ENCODE peak calls at places on chromosomes 7 and 10, in five cellular contexts. U, S, L, O and I are unnamed samples.

GRCh38 chr10:14578060-14578952 is 196.4 kb downstream of the FAM107B start:
- DNase-seq in O (no peak), L (no peak), S (no peak), U (no peak), I (no peak)

GRCh38 chr10:46520381-46520780 is 36.1 kb downstream of the GPRIN2 start:
- DNase-seq in U (no peak), O (no peak), L (no peak), S (no peak), I (peak)

GRCh38 chr10:91159254-91159783 is 61.1 kb upstream of the PCGF5 start:
- DNase-seq in S (no peak), L (no peak), O (no peak), U (no peak), I (no peak)

GRCh38 chr7:121372376-121373024 is 23.6 kb downstream of the FAM3C start:
- DNase-seq in U (no peak), S (peak), L (peak), O (no peak), I (no peak)

GRCh38 chr10:22652988-22653431 is 61.4 kb downstream of the PIP4K2A start:
- DNase-seq in U (no peak), O (no peak), S (no peak), L (no peak), I (no peak)

GRCh38 chr10:70477661-70478162 is 855 bp upstream of the PALD1 start:
- DNase-seq in U (no peak), O (peak), S (peak), L (no peak), I (no peak)

GRCh38 chr7:98810166-98810802 is 59.5 kb downstream of the TMEM130 start:
- DNase-seq in U (no peak), L (no peak), S (no peak), O (no peak), I (no peak)

GRCh38 chr7:24378871-24379608 is 95.0 kb downstream of the NPY start:
- DNase-seq in L (no peak), O (peak), S (no peak), U (no peak), I (no peak)

GRCh38 chr7:139799586-139799985 is 21.8 kb upstream of the HIPK2 start:
- DNase-seq in S (no peak), U (no peak), L (no peak), O (no peak), I (no peak)

GRCh38 chr7:113582471-113582870 is 336.3 kb downstream of the PPP1R3A start:
- DNase-seq in L (no peak), U (no peak), O (peak), S (no peak), I (no peak)

GRCh38 chr7:80018941-80019808 is 115.5 kb upstream of the GNAI1 start:
- DNase-seq in S (peak), U (no peak), O (peak), L (peak), I (peak)

GRCh38 chr10:97255512-97256293 is 36.7 kb downstream of the ARHGAP19 start:
- DNase-seq in S (no peak), O (no peak), L (no peak), U (no peak), I (no peak)

GRCh38 chr7:1460757-1461639 is 1.7 kb upstream of the MICALL2 start:
- DNase-seq in O (no peak), L (peak), S (no peak), U (no peak), I (no peak)

GRCh38 chr10:46307281-46308112 is 20.7 kb downstream of the ANTXRL start:
- DNase-seq in S (no peak), L (no peak), O (no peak), U (no peak), I (no peak)

GRCh38 chr10:82742478-82742877 is 867.5 kb downstream of the NRG3 start:
- DNase-seq in S (no peak), O (peak), U (no peak), L (no peak), I (no peak)

GRCh38 chr7:47614450-47614849 is 32.5 kb upstream of the TNS3 start:
- DNase-seq in S (peak), L (no peak), U (no peak), O (no peak), I (no peak)

GRCh38 chr7:134420509-134421125 is 38.3 kb downstream of the AKR1B1 start:
- DNase-seq in O (peak), L (peak), S (peak), U (no peak), I (no peak)

GRCh38 chr7:98049034-98049433 is 57.6 kb upstream of the LMTK2 start:
- DNase-seq in L (no peak), O (peak), U (no peak), S (no peak), I (no peak)

GRCh38 chr10:89837173-89838001 is 136.0 kb downstream of the KIF20B start:
- DNase-seq in L (peak), S (peak), U (no peak), O (no peak), I (no peak)

GRCh38 chr10:88932539-88933256 is 19.9 kb downstream of the ACTA2 start:
- DNase-seq in U (no peak), O (peak), L (peak), S (peak), I (peak)

GRCh38 chr7:11557627-11558026 is 274.4 kb downstream of the THSD7A start:
- DNase-seq in U (no peak), L (peak), S (peak), O (peak), I (no peak)

GRCh38 chr7:127620406-127621233 is 2.7 kb upstream of the PAX4 start:
- DNase-seq in U (no peak), O (no peak), S (no peak), L (no peak), I (no peak)

GRCh38 chr10:30977385-30977784 is 54.3 kb downstream of the ZNF438 start:
- DNase-seq in S (no peak), L (no peak), U (no peak), O (no peak), I (no peak)

GRCh38 chr7:106611911-106612310 is 49.0 kb downstream of the CCDC71L start:
- DNase-seq in O (no peak), L (no peak), U (no peak), S (no peak), I (no peak)

GRCh38 chr7:135853499-135853898 is 104.9 kb upstream of the FAM180A start:
- DNase-seq in S (no peak), L (no peak), U (no peak), O (peak), I (no peak)

GRCh38 chr7:35762781-35763180 is 38.1 kb upstream of the SEPTIN7 start:
- DNase-seq in O (no peak), S (no peak), U (no peak), L (no peak), I (no peak)

GRCh38 chr10:100829103-100829870 is 83.5 kb upstream of the SLF2 start:
- DNase-seq in S (peak), L (peak), U (no peak), O (no peak), I (no peak)

GRCh38 chr10:100828744-100829102 is 83.3 kb downstream of the PAX2 start:
- DNase-seq in S (peak), L (peak), O (no peak), U (no peak), I (no peak)

GRCh38 chr10:100826661-100826982 is 81.2 kb downstream of the PAX2 start:
- DNase-seq in U (no peak), S (no peak), L (no peak), O (no peak), I (no peak)

GRCh38 chr10:100826983-100827818 is 81.8 kb downstream of the PAX2 start:
- DNase-seq in U (no peak), L (peak), S (no peak), O (peak), I (no peak)

GRCh38 chr10:100827819-100828743 is 82.7 kb downstream of the PAX2 start:
- DNase-seq in L (peak), U (no peak), S (peak), O (no peak), I (no peak)
- TF ChIP-seq CTCF in L (peak), U (no peak), S (peak), O (no peak), I (no peak)

DNA sequence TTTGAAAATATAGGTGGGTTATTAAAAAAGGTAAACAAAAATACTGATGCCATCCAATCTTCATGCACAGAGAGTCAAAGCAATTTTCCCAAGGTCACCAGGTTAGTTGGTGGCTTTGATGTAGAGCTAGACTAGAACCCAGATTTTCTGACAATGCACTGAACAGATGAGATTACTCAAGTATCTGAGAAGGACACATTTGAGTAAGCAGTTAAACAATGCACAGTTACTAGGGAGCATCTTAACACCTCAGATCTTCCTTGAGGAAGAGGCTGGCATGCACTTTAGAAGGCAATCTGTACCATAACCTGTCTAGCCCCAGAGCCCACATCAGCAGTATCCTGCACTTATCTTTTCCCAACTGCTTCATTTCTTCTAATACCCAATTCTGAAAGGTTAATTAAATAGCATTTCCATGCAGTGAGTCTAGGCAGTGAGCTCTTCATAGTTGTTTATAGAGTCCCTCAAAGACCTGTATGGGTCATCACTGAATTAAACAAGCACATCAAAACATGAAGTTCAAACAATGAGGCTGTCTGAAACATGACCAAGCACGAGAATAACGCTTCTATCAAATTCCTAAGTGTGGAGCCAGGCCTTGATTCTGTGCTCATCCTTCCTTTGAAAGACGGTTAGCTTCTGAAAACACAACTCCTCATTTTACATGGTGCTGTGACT is 38.2 kb upstream of the ANK3 start:
- DNase-seq in U (no peak), L (no peak), O (no peak), S (no peak), I (no peak)
- TF ChIP-seq CTCF in U (no peak), L (no peak), O (no peak), S (no peak), I (no peak)

GRCh38 chr10:53840668-53841067 is 960.4 kb downstream of the PCDH15 start:
- DNase-seq in S (no peak), L (no peak), O (no peak), U (no peak), I (no peak)

GRCh38 chr10:53841746-53842145 is 959.3 kb downstream of the PCDH15 start:
- DNase-seq in L (no peak), S (no peak), U (no peak), O (no peak), I (no peak)

GRCh38 chr10:53843691-53844362 is 957.2 kb downstream of the PCDH15 start:
- DNase-seq in S (peak), O (no peak), L (no peak), U (no peak), I (no peak)

GRCh38 chr10:53836638-53837037 is 964.4 kb downstream of the PCDH15 start:
- DNase-seq in L (no peak), O (peak), S (no peak), U (no peak), I (no peak)

DNA sequence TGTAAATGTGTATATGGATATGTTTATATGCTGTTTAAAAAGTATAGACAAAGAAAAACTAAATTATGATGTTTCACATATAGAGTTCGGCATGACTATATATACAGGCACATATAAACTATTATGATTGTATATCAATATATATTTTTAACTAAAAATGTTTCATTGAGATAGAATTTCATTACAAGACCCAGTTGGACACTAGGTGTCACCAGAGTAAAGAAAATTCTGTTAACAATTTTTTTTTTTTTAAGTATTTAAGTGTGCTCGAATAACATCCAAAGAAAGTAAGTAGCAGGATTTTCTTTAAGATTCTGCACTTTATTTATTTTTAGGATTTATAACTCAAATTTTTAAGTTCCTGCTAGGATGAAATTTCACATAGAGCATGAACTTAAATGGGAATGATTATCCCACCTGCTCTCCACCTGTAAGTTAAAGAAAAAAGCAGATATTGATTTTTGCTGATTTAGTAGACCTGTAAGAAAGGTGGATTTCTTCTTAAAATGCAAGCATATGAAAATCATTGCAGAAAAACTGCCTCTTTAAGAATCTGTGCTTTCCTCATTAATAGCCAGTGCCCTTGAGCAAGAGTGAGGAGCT is 961.5 kb downstream of the PCDH15 start:
- DNase-seq in L (no peak), O (peak), S (peak), U (no peak), I (no peak)
- TF ChIP-seq CTCF in L (no peak), O (peak), S (peak), U (no peak), I (peak)

DNA sequence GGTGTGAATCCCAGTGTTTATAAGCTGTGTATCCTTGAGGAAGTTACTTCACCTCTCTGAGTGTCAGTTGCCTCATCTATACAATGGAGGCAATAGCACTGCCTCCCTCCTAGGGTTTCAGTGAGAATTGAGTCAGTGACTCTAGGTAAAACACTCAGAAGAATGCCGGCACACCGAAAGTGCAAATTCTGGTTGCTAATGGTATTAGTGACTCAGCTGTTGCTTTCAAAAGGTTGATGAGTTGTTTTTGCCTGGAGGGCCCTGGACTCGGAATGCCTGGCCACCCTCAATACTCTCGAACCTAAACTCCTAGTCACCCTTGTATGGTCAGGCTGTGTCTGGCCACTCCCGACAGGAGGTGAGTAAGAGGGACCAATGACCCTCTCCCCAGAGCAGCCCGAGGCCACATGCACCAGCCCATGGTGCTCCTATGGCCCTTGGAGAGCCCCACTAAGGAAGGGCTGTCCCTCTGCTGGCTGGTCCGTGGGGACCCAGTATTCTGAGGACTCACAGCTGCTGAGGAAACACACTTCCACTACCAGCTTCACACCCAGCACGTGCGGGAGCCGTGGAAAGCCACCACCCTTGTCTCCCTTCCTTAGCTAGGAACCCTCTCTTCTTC is 60.2 kb downstream of the CALML3 start:
- DNase-seq in L (peak), S (peak), U (no peak), O (peak), I (no peak)
- TF ChIP-seq CTCF in L (no peak), S (no peak), U (no peak), O (no peak), I (no peak)

GRCh38 chr7:74022507-74022906 is 5.5 kb upstream of the ELN start:
- DNase-seq in O (no peak), S (no peak), L (no peak), U (no peak), I (no peak)

GRCh38 chr7:74023786-74024185 is 4.2 kb upstream of the ELN start:
- DNase-seq in L (no peak), S (no peak), U (no peak), O (no peak), I (no peak)

GRCh38 chr7:74021546-74022320 is 6.2 kb upstream of the ELN start:
- DNase-seq in S (no peak), L (no peak), O (no peak), U (no peak), I (no peak)

GRCh38 chr7:74025146-74025545 is 2.8 kb upstream of the ELN start:
- DNase-seq in U (no peak), O (no peak), S (no peak), L (no peak), I (no peak)

DNA sequence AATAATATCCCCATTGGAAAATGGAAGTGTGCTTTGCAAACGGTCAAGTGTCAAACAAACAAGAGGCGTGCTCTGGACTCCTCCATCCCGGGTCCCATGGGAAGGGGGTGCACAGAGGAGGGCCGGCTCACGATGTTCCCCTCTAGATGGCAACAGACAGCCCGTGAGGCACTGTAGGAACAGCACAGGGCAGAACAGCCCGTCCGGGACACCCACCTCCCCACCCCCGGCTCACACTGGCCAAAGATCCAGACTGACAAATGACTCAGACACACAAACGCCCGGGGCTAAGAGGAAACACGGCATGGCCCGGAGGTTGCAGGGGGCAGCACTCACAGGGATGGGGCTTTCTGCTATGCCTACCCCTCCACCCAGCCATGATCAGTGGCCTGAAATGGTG is 4.9 kb upstream of the ELN start:
- DNase-seq in U (no peak), O (peak), S (no peak), L (no peak), I (no peak)
- TF ChIP-seq CTCF in U (no peak), O (no peak), S (no peak), L (no peak), I (no peak)

DNA sequence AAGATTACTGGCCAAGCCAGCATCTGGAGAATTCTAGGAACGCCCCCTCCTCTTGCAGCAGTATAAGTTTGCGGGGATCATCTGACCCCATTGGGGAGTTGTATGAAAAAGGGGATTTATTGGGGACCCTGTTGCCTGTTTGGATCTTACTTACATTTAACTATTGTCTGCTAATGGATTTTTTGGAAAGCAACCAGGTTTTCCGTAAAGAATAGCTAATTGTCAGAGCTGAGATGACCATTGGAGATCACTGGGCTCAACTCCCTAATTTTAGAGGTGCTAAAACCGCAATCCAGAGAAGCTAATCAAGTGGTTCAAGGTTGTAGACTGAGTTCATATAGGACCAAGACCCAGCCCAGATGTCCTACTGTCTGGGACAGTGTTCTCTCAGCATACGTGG is 38.8 kb downstream of the HTRA1 start:
- DNase-seq in S (no peak), L (no peak), O (no peak), U (no peak), I (no peak)
- TF ChIP-seq CTCF in S (no peak), L (no peak), O (no peak), U (no peak), I (no peak)

GRCh38 chr7:82172017-82172416 is 271.6 kb downstream of the CACNA2D1 start:
- DNase-seq in U (no peak), O (no peak), L (no peak), S (no peak), I (no peak)
- TF ChIP-seq CTCF in U (no peak), O (no peak), L (no peak), S (no peak), I (no peak)

GRCh38 chr10:106175760-106176377 is 988.6 kb downstream of the SORCS1 start:
- DNase-seq in U (no peak), S (peak), O (peak), L (peak), I (no peak)
- TF ChIP-seq CTCF in U (no peak), S (peak), O (peak), L (no peak), I (peak)

DNA sequence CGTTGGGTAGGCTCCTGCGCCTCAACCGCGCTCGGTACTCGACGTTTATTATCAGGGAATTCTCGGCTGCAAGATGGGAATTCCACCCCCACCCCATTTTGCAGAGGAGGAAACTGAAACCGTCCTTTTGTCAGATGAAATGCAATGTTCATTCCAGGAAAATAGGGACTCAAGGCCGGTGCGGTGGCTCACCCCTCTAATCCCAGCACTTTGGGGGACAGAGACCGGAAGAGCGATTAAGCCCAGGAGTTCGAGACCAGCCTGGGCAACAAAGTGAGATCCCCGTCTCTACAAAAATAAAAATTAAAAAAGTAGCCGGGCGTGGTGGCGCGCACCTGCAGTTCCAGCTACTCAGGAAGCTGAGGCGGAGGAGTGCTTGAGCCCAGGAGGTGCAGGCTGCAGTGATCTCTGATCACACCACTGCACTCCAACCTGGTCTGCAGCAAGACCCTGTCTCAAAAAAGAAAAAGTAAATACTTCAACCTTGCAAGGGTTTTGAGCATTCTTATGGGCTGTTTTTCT is 720 bp upstream of the RFC2 start:
- DNase-seq in L (no peak), O (no peak), U (no peak), S (no peak), I (no peak)
- TF ChIP-seq CTCF in L (no peak), O (no peak), U (no peak), S (no peak), I (no peak)